ENCODE peak calls at places on chromosomes 5 and 9, in eight cellular contexts. J, V, K, A, T, X, I and Q are unnamed samples.
A peak's percentile ranks its signal among the peaks of the same experiment; 100 is the strongest.

GRCh38 chr9:11366585-11367129 is 753.9 kb upstream of the PTPRD start:
- DNase-seq in I (peak; percentile 0), X (no peak), A (no peak), V (no peak), J (no peak), K (no peak), T (no peak), Q (no peak)

GRCh38 chr9:120066315-120066714 is 513.7 kb downstream of the CDK5RAP2 start:
- DNase-seq in J (no peak), I (no peak), A (no peak), X (no peak), V (no peak), K (no peak), T (no peak), Q (no peak)

GRCh38 chr9:125683486-125683885 is 23.5 kb downstream of the MAPKAP1 start:
- DNase-seq in I (no peak), T (no peak), A (no peak), V (no peak), X (no peak), J (no peak), K (no peak), Q (no peak)

GRCh38 chr5:152688561-152689274 is 283.6 kb upstream of the NMUR2 start:
- DNase-seq in A (no peak), K (no peak), V (no peak), X (peak; percentile 27), I (no peak), J (no peak), T (peak; percentile 1), Q (no peak)

GRCh38 chr5:167453518-167454020 is 837.9 kb upstream of the WWC1 start:
- DNase-seq in A (no peak), V (no peak), T (no peak), X (no peak), J (no peak), I (no peak), K (no peak), Q (no peak)

GRCh38 chr5:138349842-138350635 is 2.4 kb upstream of the KDM3B start:
- DNase-seq in T (no peak), X (peak; percentile 14), J (no peak), A (no peak), K (no peak), I (no peak), V (no peak), Q (no peak)

GRCh38 chr9:7104625-7105024 is 346.9 kb downstream of the KDM4C start:
- DNase-seq in X (peak; percentile 17), K (no peak), J (no peak), I (no peak), T (no peak), A (no peak), V (no peak), Q (no peak)

GRCh38 chr9:127541865-127542264 is 70.2 kb upstream of the STXBP1 start:
- DNase-seq in T (no peak), I (no peak), A (no peak), K (no peak), X (peak; percentile 27), V (no peak), J (no peak), Q (no peak)

GRCh38 chr9:130192600-130192999 is 20.4 kb downstream of the NCS1 start:
- DNase-seq in V (no peak), I (no peak), K (no peak), X (no peak), J (no peak), A (no peak), T (no peak), Q (no peak)

GRCh38 chr9:27460225-27461023 is 63.7 kb upstream of the IFNK start:
- DNase-seq in T (peak; percentile 36), X (peak; percentile 68), K (no peak), J (no peak), V (no peak), A (no peak), I (no peak), Q (no peak)

GRCh38 chr9:130331573-130331972 is 66.0 kb downstream of the HMCN2 start:
- DNase-seq in T (no peak), A (no peak), K (no peak), X (no peak), J (no peak), I (no peak), V (no peak), Q (no peak)

GRCh38 chr5:127923804-127924570 is 159.6 kb upstream of the SLC12A2 start:
- DNase-seq in K (no peak), I (no peak), T (no peak), J (no peak), X (no peak), A (no peak), V (no peak), Q (peak; percentile 77)

GRCh38 chr5:179345429-179346321 is at the start of gene ADAMTS2:
- DNase-seq in K (peak; percentile 72), V (peak; percentile 65), A (no peak), I (peak; percentile 92), J (no peak), X (peak; percentile 71), T (no peak), Q (no peak)

GRCh38 chr5:52469835-52470234 is 317.9 kb upstream of the ITGA1 start:
- DNase-seq in T (no peak), A (no peak), J (no peak), X (peak; percentile 30), V (peak; percentile 10), K (no peak), I (no peak), Q (no peak)

DNA sequence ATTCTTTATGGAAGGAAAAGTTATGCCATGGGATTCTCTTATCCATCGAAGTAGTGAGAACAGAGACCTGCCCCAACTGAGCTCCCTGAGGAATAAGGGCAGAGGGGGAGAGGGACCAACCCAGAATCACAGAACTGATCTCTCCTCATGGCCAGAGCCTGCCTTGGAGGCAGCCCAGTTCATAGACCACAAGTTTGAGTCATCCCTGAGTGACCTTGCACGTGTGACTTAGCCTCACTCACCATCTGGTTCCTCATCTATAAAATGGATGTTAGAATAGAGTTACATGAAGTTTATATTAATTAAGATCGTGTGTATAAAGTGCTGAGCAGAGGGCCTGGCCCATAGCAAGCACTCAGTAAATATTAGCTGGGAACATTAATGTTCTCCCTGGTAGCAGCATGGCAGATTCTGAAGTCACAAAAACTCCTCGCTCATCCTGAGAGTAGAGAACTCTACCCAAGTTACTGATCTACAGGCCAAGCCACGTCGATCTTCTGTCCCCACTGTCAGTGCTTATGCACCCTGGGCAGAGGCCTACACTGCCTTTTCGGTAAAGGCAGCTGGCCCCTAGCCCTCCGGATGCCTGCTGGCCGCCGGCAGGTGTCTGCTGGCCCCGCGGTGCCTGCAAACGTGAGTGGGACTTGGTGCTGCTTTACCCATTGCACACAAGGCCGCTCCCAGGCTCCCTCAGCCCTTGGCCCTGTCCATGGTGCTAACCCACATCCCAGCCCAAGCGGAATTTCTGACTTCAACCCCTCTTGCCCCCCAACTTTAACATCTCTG is 61.0 kb upstream of the ARAP3 start:
- DNase-seq in J (no peak), A (no peak), K (peak; percentile 89), V (peak; percentile 84), I (no peak), T (peak; percentile 21), X (peak; percentile 38), Q (peak; percentile 46)
- TF ChIP-seq MAX in J (no peak), A (no peak), K (no peak), V (peak; percentile 40), I (no peak), T (no peak), X (no peak), Q (no peak)

DNA sequence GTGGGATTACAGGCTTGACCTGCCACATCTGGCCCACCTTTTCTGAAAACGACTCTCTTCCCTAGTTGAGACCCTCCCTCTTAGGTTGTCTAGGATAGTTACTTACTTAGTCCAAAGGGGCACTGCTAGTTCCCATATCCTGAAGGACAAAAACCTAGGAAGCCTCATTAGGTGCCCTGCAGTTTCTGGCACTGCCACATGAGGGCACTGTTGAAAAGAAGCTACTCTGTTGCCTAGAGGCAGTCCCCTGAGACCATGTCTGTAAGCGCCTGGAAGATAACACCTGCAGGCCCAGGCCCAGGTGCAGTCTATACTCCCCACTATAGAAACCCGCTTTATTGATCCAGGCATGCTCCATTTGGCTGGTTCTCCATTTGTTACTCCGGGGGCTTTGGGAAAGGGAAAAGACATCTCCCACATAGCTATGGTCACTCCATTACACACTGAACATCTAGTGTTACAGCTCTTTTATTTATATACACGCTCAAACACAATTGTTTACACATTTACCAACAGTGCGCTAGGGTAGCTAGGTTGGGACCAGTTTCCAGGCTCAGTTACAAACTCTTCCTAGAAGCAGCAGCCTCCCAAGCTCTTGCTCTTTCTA is 73.4 kb upstream of the PPARGC1B start:
- DNase-seq in I (no peak), X (peak; percentile 53), T (peak; percentile 38), J (no peak), V (peak; percentile 93), A (no peak), K (peak; percentile 95), Q (no peak)
- TF ChIP-seq MAX in I (no peak), X (no peak), T (no peak), J (no peak), V (no peak), A (no peak), K (no peak), Q (no peak)

GRCh38 chr5:131081371-131081770 is 83.7 kb downstream of the HINT1 start:
- DNase-seq in T (no peak), A (no peak), I (no peak), X (no peak), J (no peak), K (no peak), V (no peak), Q (no peak)

GRCh38 chr5:131079232-131079631 is 85.8 kb downstream of the HINT1 start:
- DNase-seq in A (peak; percentile 55), I (no peak), V (no peak), X (no peak), J (no peak), K (no peak), T (no peak), Q (no peak)

GRCh38 chr5:131082034-131082550 is 83.0 kb downstream of the HINT1 start:
- DNase-seq in K (no peak), J (no peak), I (no peak), T (no peak), A (no peak), V (no peak), X (no peak), Q (peak; percentile 5)
- TF ChIP-seq MAX in K (no peak), J (no peak), I (no peak), T (no peak), A (no peak), V (no peak), X (no peak), Q (no peak)

DNA sequence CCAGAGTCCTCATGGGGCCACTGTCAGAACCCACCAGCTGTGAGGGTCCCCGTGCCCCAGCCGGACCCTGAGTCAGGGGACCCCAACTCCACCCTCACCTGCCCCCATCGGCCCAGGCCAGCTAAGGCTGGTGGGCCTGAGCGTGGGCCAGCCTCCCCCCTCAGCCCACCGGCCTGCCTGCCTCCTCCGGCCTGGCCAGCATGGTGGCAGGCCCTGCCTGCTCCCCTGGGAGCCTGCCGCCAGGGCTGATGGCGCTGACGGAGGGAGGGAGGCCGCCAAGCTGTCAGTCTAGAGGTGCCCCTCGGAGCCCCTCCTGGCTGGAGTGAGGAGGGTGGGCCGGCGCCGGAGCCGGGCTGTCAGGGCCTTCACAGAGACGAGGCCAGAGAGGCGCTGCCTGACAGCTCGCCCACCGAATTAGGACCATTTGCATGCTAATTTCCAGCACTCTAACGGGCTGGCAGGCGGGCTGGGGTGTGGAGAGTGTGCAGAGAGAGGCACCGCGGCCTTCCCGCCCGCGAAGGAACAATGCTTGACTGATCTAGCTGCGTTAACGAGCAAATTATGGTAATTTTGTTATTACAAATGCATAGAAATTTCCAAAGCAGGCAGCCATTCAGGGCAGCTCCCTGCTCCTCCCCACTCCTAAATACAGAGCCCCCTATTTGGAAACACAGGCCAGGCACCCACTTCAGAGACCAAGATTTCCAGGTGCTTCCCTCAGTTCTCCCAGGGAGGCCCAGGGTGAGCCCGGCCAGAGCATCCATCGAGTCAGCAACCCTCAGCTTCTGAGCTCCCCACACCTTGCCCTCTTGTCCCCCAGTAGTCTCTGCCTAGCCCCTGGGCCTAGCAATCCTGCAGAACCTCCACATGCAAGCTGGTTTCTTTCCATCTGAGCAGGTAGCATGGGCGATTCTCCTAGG is 169.3 kb downstream of the PAX5 start:
- DNase-seq in A (no peak), K (no peak), V (peak; percentile 64), T (no peak), J (no peak), I (no peak), X (no peak), Q (no peak)
- TF ChIP-seq MAX in A (no peak), K (peak; percentile 49), V (peak; percentile 54), T (no peak), J (no peak), I (no peak), X (no peak), Q (no peak)